ENCODE peak calls at places on chromosome 5, in four cellular contexts. M is transverse colon, S is IMR-90, X is suprapubic skin. A is an unnamed sample.

GRCh38 chr5:18985397-18985796 is 1002.6 kb downstream of the CDH18 start:
- DNase-seq in M (no peak), S (no peak), X (no peak), A (no peak)

GRCh38 chr5:167633931-167634341 is 657.5 kb upstream of the WWC1 start:
- DNase-seq in M (no peak), S (peak), X (no peak), A (no peak)

GRCh38 chr5:1718669-1719068 is 81.0 kb downstream of the MRPL36 start:
- DNase-seq in M (no peak), S (no peak), X (no peak), A (no peak)

GRCh38 chr5:39226558-39226957 is 7.2 kb upstream of the FYB1 start:
- DNase-seq in M (no peak), S (no peak), X (no peak), A (no peak)

GRCh38 chr5:38135486-38136031 is 122.8 kb upstream of the EGFLAM start:
- DNase-seq in M (no peak), S (no peak), X (no peak), A (no peak)

GRCh38 chr5:133925866-133926488 is 42.4 kb downstream of the C5orf15 start:
- DNase-seq in M (no peak), S (peak), X (no peak), A (no peak)

GRCh38 chr5:133848306-133848924 is 120.0 kb downstream of the C5orf15 start:
- DNase-seq in M (no peak), S (no peak), X (peak), A (no peak)

GRCh38 chr5:178202541-178202940 is 1.8 kb upstream of the HNRNPAB start:
- DNase-seq in M (no peak), S (no peak), X (peak), A (no peak)

GRCh38 chr5:10157085-10157669 is 92.5 kb downstream of the ATPSCKMT start:
- DNase-seq in M (no peak), S (no peak), X (no peak), A (no peak)

GRCh38 chr5:135578685-135579341 is at the start of gene CXCL14:
- DNase-seq in M (peak), S (peak), X (peak), A (peak)

GRCh38 chr5:81245871-81246235 is 12.7 kb downstream of the CKMT2 start:
- DNase-seq in M (no peak), S (no peak), X (no peak), A (no peak)
- H3K27ac ChIP-seq in M (no peak), S (no peak), X (no peak), A (no peak)

DNA sequence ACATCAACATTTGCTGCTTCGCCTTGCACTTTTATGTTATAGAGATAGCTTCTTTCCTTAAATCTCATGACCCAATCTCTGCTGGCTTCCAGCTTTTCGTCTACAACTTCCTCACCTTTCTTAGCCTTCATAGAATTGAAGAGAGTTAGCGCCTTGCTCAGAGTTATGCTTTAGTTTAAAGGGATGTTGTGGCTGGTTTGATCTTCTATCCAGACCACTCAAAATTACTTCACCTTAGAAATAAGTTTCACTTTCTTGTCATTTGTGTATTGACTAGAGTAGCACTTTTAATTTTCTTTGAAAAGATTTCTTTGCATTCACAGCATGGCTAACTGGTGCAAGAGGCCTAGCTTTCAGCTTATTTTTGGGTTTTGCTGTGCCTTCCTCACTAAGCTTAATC is 414.2 kb downstream of the ZNF608 start:
- DNase-seq in M (no peak), S (no peak), X (no peak), A (no peak)
- TF ChIP-seq CTCF in M (no peak), S (no peak), X (no peak), A (no peak)

DNA sequence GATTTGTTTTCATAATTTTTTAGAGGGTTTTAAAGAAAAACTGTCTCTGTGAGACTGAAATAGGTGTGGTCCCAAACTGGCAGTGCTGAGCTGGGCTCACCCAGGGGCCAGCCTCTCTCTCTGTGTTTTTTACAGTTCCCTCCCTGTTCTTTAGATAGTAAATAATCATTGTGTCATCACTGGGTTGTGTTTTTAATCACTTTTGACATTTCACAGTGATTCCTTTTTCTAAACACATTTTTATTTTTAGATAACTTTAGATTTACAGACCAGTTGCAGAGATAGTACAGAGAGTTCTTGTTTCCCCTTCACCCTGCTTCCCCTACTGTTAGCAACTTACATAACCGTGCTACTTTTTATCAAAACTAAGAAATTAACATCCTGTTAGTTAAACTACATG is 44.4 kb downstream of the MAP1B start:
- DNase-seq in M (no peak), S (no peak), X (no peak), A (no peak)
- H3K27ac ChIP-seq in M (peak), S (no peak), X (peak), A (peak)

DNA sequence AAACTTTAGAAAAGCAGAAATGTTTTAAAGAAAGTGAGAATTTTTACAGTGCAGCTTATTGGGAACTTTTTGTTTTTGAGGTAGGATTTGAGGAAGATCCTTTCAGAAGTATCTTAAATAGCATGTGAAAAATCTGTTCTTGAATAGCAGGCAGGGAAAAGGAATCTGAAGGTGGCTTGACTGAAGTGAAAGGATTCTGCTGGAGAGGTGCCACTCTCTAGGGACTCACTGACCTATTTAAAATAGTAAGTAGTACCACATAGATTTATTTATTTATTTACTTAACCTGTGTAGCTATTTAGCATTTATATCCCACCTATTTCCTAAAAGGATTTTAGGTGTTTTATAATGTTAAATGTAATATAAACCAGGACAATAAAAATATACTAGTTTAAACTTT is 69.1 kb downstream of the NIPBL start:
- DNase-seq in M (no peak), S (no peak), X (no peak), A (no peak)
- TF ChIP-seq CTCF in M (no peak), S (no peak), X (no peak), A (no peak)

DNA sequence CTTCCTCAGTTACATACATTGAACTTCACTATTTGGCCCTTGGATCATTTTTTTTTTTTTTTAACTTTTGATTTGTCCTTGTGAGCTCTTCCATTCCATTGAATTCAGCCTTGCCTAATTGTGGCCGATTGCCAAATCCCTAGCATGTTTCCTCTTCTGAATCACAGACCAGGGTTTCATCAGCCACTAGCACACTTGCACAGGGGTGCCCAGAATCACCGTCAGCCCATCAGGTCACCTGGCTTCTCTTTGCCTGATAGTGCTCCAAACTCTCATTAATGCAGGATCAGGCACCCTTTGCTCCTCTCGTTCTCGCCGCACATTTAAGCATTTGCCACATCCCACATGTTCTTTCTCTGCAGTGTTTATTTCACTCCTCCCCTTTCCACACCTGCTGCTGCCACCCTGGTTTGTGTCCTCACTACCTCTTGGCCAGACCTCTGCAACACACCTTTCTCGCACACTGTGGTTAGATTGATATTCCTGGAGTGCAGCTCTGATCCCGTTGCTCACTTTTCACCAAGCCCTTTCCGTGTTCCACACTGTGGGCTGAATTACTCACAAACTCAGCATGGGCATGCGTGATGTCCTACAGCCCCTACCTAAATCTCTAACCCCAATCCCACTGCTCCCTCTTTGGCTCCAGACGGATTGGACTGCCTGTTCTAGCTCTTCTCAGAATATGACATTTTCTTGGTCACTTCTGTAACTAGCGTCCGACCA is 9.8 kb downstream of the PIK3R1 start:
- DNase-seq in M (peak), S (peak), X (peak), A (peak)
- H3K27ac ChIP-seq in M (peak), S (peak), X (no peak), A (peak)

GRCh38 chr5:170402508-170402907 is 13.3 kb upstream of the KCNMB1 start:
- DNase-seq in M (no peak), S (no peak), X (peak), A (no peak)

GRCh38 chr5:170393235-170393634 is 4.1 kb upstream of the KCNMB1 start:
- DNase-seq in M (no peak), S (no peak), X (no peak), A (no peak)

GRCh38 chr5:170393958-170394357 is 4.8 kb upstream of the KCNMB1 start:
- DNase-seq in M (no peak), S (no peak), X (no peak), A (no peak)

GRCh38 chr5:170397059-170397458 is 7.9 kb upstream of the KCNMB1 start:
- DNase-seq in M (no peak), S (no peak), X (no peak), A (no peak)
- TF ChIP-seq CTCF in M (no peak), S (no peak), X (no peak), A (no peak)

DNA sequence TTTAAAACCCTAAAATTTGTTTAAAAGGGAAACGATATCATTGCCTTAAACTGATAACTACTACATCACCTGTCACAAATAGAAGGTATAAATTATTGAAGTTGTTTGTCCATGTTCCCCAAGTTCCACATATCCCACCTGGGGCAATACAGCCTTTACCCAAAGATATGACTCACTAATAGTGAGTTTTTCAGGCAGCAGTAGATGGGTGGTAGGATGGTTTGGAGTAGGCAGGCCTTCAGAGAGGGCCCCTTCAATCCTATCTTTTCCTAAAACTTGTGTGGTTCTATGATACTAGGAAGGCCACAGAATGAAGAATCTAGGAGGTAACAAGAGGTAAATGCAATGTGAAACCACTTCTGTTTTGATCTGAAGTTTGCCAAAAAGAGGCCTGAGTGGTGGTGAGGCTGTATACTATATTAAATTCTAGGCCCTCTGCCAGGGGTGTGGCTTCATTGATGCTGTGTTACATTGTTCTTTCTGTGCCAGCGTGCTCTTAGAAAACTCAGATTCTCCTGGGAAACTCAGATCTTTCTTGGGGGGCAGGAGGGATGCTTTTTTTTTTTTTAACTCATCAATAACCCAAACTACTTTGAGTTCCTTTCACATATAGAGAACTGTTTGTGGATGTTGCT is 7.2 kb downstream of the CYSTM1 start:
- DNase-seq in M (peak), S (no peak), X (no peak), A (no peak)
- H3K27ac ChIP-seq in M (peak), S (no peak), X (peak), A (no peak)

DNA sequence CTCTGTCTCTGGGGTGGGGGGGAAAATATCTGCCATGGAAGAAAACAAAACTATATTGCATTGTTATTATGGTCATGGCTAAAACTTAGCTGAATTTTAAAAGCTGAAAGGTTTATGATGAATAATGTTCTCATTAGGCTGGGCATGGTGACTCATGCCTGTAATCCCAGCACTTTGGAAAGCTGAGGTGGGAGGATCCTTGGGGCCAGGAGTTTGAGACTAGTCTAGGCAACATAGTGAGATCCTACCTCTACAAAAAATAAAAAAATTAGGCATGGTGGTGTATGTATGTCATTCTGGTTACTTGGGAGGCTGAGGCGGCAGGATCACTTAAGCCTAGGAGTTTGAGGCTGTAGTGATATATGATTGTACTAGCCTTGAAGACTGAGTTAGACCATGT is 44.5 kb downstream of the IPO11 start:
- DNase-seq in M (no peak), S (peak), X (no peak), A (no peak)
- TF ChIP-seq CTCF in M (no peak), S (no peak), X (no peak), A (no peak)

DNA sequence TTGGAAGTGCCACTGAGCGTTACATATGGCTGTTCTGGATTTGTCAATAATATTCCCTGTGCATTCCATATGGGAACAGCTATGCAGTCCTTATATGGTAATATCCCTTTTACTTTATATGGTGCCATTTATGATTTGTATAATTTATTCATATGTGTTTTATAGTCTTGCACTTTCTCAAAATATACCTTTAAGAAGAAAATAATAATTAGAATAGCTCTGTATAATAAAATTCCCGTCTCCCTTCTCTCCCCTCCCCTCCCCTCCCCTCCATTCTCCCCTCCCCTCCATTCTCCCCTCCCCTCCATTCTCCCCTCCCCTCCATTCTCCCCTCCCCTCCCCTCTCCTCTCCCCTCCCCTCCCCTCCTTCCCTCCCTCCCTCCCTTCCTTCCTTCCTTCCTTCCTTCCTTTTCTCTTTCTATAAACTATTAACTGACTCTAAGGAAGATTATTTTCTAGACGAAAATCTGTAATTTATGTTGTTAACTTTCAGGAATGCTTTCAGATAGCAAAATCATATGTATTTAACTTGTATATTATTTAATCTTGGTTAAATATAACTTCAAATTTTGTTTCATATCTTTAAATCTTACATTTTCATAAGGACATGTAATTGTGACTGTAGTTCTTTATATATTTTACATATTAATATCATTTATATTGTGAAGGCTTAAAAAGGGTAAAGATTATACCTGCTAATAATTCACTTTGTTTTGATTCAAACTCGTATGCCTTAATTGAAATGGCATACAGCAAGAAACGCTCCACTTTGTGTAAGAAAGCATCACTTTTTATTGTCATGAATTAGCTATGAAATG is 241.6 kb downstream of the CSNK1G3 start:
- DNase-seq in M (no peak), S (no peak), X (no peak), A (no peak)
- H3K27ac ChIP-seq in M (peak), S (no peak), X (no peak), A (no peak)

DNA sequence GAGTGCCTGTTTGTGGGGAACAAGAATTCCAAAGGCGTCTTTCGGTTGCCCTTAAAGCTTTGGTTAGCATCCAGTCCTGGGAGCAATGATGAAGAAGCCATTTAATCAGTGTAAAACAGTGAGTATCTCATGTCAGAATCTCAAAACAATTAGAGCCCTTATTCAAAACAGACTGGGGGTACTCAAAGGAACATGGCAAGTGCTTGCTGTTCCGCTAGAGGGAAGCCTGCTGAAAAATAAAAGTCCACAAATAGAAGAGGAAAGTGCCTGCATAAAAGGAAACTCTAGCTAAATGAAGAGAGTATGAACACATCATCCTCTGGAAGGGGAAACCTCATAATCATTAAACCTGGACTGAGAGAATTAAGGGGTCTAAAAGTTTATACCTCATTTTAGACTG is 26.4 kb downstream of the FBXL7 start:
- DNase-seq in M (no peak), S (no peak), X (no peak), A (no peak)
- TF ChIP-seq CTCF in M (no peak), S (no peak), X (no peak), A (no peak)